ENCODE peak calls at places on chromosomes 12 and 14, in nine cellular contexts. B, N, P, G, Q, A, U, K and T are unnamed samples.

GRCh38 chr12:56437430-56438176 is 11.6 kb downstream of the TIMELESS start:
- DNase-seq in N (no peak), A (no peak), G (no peak), U (no peak), B (no peak), K (no peak), P (no peak), Q (no peak), T (no peak)

GRCh38 chr12:6778212-6778570 is 5.9 kb downstream of the LAG3 start:
- DNase-seq in A (no peak), G (no peak), N (no peak), U (no peak), Q (no peak), B (no peak), K (no peak), P (no peak), T (no peak)

GRCh38 chr12:26630546-26631027 is 202.4 kb downstream of the ITPR2 start:
- DNase-seq in P (peak), A (no peak), B (no peak), U (no peak), G (no peak), N (no peak), Q (peak), K (no peak), T (no peak)

GRCh38 chr12:87382959-87383591 is 646.1 kb downstream of the C12orf50 start:
- DNase-seq in Q (no peak), K (no peak), U (no peak), P (no peak), B (no peak), A (no peak), G (no peak), N (peak), T (no peak)

GRCh38 chr12:47024463-47024862 is 55.0 kb upstream of the PCED1B start:
- DNase-seq in N (no peak), K (no peak), P (no peak), A (no peak), G (no peak), Q (no peak), B (no peak), U (no peak), T (no peak)

GRCh38 chr12:39620664-39621658 is 1.4 kb upstream of the ABCD2 start:
- DNase-seq in U (no peak), N (no peak), K (no peak), A (no peak), Q (no peak), G (peak), B (no peak), P (no peak), T (no peak)

GRCh38 chr14:68563256-68564131 is 229.4 kb downstream of the ZFP36L1 start:
- DNase-seq in B (no peak), K (no peak), G (no peak), N (no peak), A (no peak), P (no peak), Q (no peak), U (no peak), T (no peak)

GRCh38 chr14:102883028-102883953 is 39.2 kb upstream of the AMN start:
- DNase-seq in B (no peak), P (no peak), G (no peak), Q (no peak), U (no peak), K (no peak), N (no peak), A (no peak), T (no peak)

GRCh38 chr14:101980251-101980650 is 15.9 kb downstream of the DYNC1H1 start:
- DNase-seq in G (no peak), P (no peak), K (no peak), U (no peak), A (no peak), Q (no peak), B (no peak), N (no peak), T (no peak)

GRCh38 chr12:1544991-1545700 is 49.2 kb downstream of the FBXL14 start:
- DNase-seq in K (peak), G (peak), A (no peak), B (no peak), P (no peak), N (no peak), Q (no peak), U (peak), T (peak)

GRCh38 chr14:50083467-50084337 is 32.7 kb downstream of the VCPKMT start:
- DNase-seq in A (no peak), G (no peak), B (no peak), N (no peak), K (no peak), U (no peak), Q (no peak), P (no peak), T (no peak)

GRCh38 chr14:102594514-102595175 is 2.2 kb downstream of the RCOR1 start:
- DNase-seq in U (peak), G (peak), P (no peak), B (peak), K (peak), N (no peak), A (no peak), Q (peak), T (peak)

GRCh38 chr12:49698619-49699545 is 8.3 kb downstream of the FMNL3 start:
- DNase-seq in B (no peak), G (peak), A (no peak), K (no peak), N (no peak), Q (peak), P (no peak), U (no peak), T (no peak)

GRCh38 chr12:92593734-92594402 is 108.9 kb upstream of the PLEKHG7 start:
- DNase-seq in A (no peak), G (peak), K (peak), U (no peak), Q (peak), P (peak), N (no peak), B (no peak), T (peak)

GRCh38 chr12:66014818-66015217 is 115.7 kb downstream of the LLPH start:
- DNase-seq in A (no peak), U (no peak), P (no peak), G (no peak), N (no peak), K (no peak), B (no peak), Q (peak), T (no peak)

GRCh38 chr12:71125515-71125914 is 32.3 kb downstream of the TSPAN8 start:
- DNase-seq in P (no peak), U (no peak), N (no peak), Q (no peak), K (no peak), G (no peak), A (no peak), B (no peak), T (no peak)

GRCh38 chr12:122856999-122857671 is 21.9 kb downstream of the HIP1R start:
- DNase-seq in U (no peak), A (no peak), N (no peak), Q (no peak), G (no peak), P (no peak), K (no peak), B (no peak), T (no peak)

GRCh38 chr12:57834086-57834876 is 12.2 kb downstream of the CTDSP2 start:
- DNase-seq in P (no peak), K (no peak), B (peak), N (no peak), Q (no peak), G (peak), U (no peak), A (no peak), T (no peak)

GRCh38 chr12:75526655-75527511 is 15.5 kb upstream of the KRR1 start:
- DNase-seq in N (peak), K (peak), Q (peak), A (no peak), P (no peak), G (peak), U (peak), B (peak), T (peak)

GRCh38 chr14:22981090-22982012 is 1.0 kb downstream of the AJUBA start:
- DNase-seq in U (no peak), K (no peak), A (no peak), G (no peak), B (no peak), Q (peak), P (no peak), N (no peak), T (peak)

GRCh38 chr12:27226319-27226984 is 17.6 kb upstream of the STK38L start:
- DNase-seq in B (no peak), Q (no peak), U (no peak), P (no peak), A (no peak), K (no peak), G (no peak), N (peak), T (peak)

GRCh38 chr14:61174395-61175386 is 106.4 kb downstream of the TMEM30B start:
- DNase-seq in P (no peak), U (no peak), B (no peak), G (no peak), N (no peak), Q (peak), A (no peak), K (no peak), T (no peak)